ENCODE peak calls at places on chromosomes 5 and 9, in eight cellular contexts. B is colonic mucosa, K is left ventricle myocardium inferior, P is prostate gland, W is cardiac muscle cell, J is neural progenitor cell, S is aorta, Z is OCI-LY7. L is an unnamed sample. For H3K9me3, the result is how much of the 10 kb centered on the place peaks cover.

GRCh38 chr9:137042751-137043727 is 2.9 kb downstream of the NPDC1 start:
- DNase-seq in B (no peak), K (peak), P (no peak), W (no peak), J (no peak), S (no peak), Z (no peak), L (no peak)

GRCh38 chr5:81234801-81235200 is 1.7 kb downstream of the CKMT2 start:
- DNase-seq in B (no peak), K (peak), P (no peak), W (no peak), J (no peak), S (no peak), Z (peak), L (no peak)

GRCh38 chr5:57435701-57436134 is 46.9 kb downstream of the ACTBL2 start:
- DNase-seq in B (peak), K (no peak), P (no peak), W (peak), J (no peak), S (no peak), Z (no peak), L (no peak)

GRCh38 chr9:125829743-125830142 is 82.6 kb downstream of the PBX3 start:
- DNase-seq in B (no peak), K (no peak), P (no peak), W (peak), J (no peak), S (no peak), Z (no peak), L (no peak)

GRCh38 chr9:95764490-95764889 is 111.0 kb upstream of the ERCC6L2 start:
- DNase-seq in B (no peak), K (no peak), P (no peak), W (no peak), J (no peak), S (no peak), Z (no peak), L (no peak)

GRCh38 chr9:17531642-17532254 is 47.1 kb upstream of the SH3GL2 start:
- DNase-seq in B (peak), K (no peak), P (no peak), W (peak), J (peak), S (no peak), Z (peak), L (no peak)

GRCh38 chr9:211036-211435 is 3.6 kb upstream of the DOCK8 start:
- DNase-seq in B (no peak), K (no peak), P (no peak), W (no peak), J (no peak), S (no peak), Z (no peak), L (no peak)

GRCh38 chr9:70324963-70325362 is 66.2 kb downstream of the SMC5 start:
- DNase-seq in B (no peak), K (no peak), P (no peak), W (peak), J (no peak), S (no peak), Z (no peak), L (no peak)

GRCh38 chr9:3992924-3993323 is 306.9 kb downstream of the GLIS3 start:
- DNase-seq in B (no peak), K (no peak), P (no peak), W (peak), J (no peak), S (no peak), Z (no peak), L (no peak)

GRCh38 chr5:597871-598563 is 14.1 kb upstream of the CEP72 start:
- DNase-seq in B (no peak), K (no peak), P (no peak), W (no peak), J (no peak), S (no peak), Z (no peak), L (no peak)

GRCh38 chr9:109817146-109817845 is 37.3 kb downstream of the PALM2AKAP2 start:
- DNase-seq in B (no peak), K (no peak), P (no peak), W (peak), J (no peak), S (no peak), Z (no peak), L (no peak)

GRCh38 chr5:106658150-106658549 is 1012.6 kb downstream of the EFNA5 start:
- DNase-seq in B (no peak), K (no peak), P (no peak), W (no peak), J (no peak), S (no peak), Z (no peak), L (no peak)

DNA sequence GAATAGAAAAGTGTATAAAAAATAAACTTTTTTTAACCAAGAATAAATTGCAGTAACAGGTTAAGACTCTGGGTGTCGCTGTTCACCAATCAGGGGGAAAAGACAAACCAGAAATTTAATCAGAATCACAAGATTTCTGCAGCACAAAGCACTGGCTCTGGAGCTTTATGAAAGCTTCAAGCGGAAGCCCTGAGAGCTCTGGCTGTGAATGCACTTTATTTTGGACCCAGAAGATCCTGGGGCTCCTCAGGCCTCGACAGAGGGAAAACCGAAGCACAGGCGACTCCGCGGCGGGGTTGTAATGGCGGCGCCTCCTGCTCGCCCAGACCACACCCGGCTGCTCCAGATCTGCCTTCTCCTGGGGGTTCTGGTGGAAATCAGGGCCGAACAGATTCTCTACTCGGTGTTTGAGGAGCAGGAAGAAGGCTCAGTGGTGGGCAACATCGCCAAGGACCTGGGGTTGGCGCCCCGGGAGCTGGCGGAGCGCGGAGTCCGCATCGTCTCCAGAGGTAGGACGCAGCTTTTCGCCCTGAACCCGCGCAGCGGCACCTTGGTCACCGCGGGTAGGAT is at the start of gene PCDHGA4:
- DNase-seq in B (no peak), K (no peak), P (no peak), W (peak), J (no peak), S (no peak), Z (peak), L (no peak)
- H3K9me3 ChIP-seq in B (under half), K (half or more), P (under half), W (under half), J (under half), S (under half), Z (under half), L (under half)

DNA sequence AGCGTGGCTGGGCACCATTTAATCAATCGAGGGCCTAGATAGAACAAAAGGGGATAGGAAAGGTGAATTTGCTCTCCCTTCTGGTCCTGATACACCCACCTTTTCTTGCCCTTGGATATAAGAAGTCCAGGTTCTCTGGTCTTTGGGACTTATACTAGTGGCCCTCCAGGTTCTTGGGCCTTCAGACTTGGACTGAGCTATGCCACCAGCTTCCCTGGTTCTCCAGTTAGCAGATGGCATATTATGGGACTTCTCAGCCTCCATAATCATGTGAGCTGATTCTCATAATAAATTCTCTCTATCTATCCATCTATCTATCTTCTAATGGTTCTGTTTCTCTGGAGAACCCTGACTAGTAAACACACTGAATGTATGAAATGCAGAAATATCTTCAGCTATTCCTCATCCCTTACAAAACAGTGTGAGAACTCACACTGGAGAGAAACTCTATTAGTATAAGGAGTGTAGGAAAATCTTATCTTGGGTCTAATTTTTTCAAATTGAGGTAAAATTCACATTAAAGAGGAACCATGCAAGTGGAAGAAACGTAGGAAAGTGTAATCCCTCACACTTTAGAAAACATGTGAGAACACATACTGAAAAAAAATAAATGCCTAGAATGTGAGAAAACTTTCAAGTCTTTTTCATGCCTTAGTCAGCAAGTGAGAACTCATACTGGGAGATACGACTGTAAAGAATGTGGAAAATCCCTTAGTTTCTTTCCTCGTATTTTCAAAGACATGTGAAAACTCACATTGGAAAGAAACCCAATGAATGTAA is 15.5 kb downstream of the PCDHB15 start:
- DNase-seq in B (no peak), K (no peak), P (no peak), W (peak), J (peak), S (no peak), Z (peak), L (no peak)
- H3K9me3 ChIP-seq in B (under half), K (half or more), P (under half), W (under half), J (half or more), S (under half), Z (under half), L (half or more)

GRCh38 chr5:119302916-119303897 is 52.6 kb upstream of the TNFAIP8 start:
- DNase-seq in B (no peak), K (no peak), P (no peak), W (peak), J (no peak), S (no peak), Z (no peak), L (no peak)

GRCh38 chr5:119301210-119301609 is 54.6 kb upstream of the TNFAIP8 start:
- DNase-seq in B (no peak), K (no peak), P (no peak), W (no peak), J (no peak), S (no peak), Z (no peak), L (no peak)

GRCh38 chr5:119301947-119302346 is 53.9 kb upstream of the TNFAIP8 start:
- DNase-seq in B (no peak), K (no peak), P (no peak), W (no peak), J (no peak), S (no peak), Z (no peak), L (no peak)

GRCh38 chr5:119302449-119302848 is 53.4 kb upstream of the TNFAIP8 start:
- DNase-seq in B (no peak), K (no peak), P (no peak), W (no peak), J (no peak), S (no peak), Z (no peak), L (no peak)

DNA sequence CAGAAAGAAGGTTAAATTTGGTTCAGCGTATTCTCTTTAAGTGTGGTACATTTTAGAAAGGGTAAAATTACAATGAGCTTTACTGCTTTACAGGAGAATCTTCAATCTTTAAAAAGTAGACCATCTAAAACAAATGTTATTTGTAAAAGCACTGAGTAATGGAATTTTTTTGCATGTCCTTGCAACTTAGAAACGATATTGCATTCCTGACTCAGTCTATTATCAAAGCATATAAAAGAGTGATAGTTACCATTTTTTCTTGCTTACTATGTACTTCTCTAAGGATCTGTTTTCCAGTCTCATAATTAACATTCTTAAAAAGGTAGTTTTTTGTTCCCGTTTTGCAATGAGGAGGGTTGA is 55.5 kb upstream of the TNFAIP8 start:
- DNase-seq in B (no peak), K (no peak), P (no peak), W (no peak), J (no peak), S (no peak), Z (no peak), L (no peak)
- H3K9me3 ChIP-seq in B (under half), K (under half), P (under half), W (under half), J (under half), S (under half), Z (under half), L (under half)

GRCh38 chr9:94281101-94281500 is 22.0 kb downstream of the ZNF169 start:
- DNase-seq in B (no peak), K (no peak), P (no peak), W (no peak), J (no peak), S (no peak), Z (no peak), L (no peak)

GRCh38 chr9:94280409-94280989 is 21.4 kb downstream of the ZNF169 start:
- DNase-seq in B (no peak), K (no peak), P (no peak), W (no peak), J (no peak), S (no peak), Z (no peak), L (no peak)

DNA sequence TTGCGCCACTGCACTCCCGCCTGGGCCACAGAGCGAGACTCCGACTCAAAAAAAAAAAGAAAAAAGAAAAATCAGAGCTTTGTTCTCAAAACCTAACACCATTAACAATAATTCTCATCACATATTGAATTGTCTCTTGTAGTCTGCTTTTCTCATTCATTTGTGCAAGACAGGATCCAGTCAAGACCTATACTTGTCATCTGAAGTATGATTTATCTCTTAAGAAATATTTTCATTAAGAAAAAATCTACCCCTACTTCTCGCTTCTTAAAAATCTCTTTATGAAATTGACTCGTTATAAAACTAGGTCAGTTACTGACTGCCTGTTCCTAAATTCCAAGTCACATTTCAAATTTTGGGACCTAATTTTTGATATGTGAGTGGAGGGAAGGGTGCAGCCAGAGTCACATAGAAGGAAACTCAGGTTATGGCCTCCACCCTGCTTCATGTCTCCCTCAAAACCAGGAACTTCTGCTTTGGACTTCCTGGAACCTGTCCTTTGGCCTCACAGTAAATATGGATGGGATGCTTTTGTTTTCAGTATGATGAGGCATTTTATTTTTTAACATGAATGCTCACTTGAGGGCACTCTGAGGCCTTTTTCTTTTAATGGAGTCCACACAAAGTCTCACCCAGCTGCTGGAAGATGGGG is 18.9 kb downstream of the ZNF169 start:
- DNase-seq in B (peak), K (no peak), P (no peak), W (no peak), J (no peak), S (no peak), Z (no peak), L (no peak)
- H3K9me3 ChIP-seq in B (under half), K (under half), P (under half), W (under half), J (under half), S (under half), Z (under half), L (under half)

GRCh38 chr5:141420855-141421488 is at the start of gene PCDHGA11:
- DNase-seq in B (peak), K (no peak), P (no peak), W (peak), J (peak), S (no peak), Z (peak), L (no peak)
- H3K9me3 ChIP-seq in B (under half), K (half or more), P (under half), W (under half), J (half or more), S (under half), Z (under half), L (half or more)

DNA sequence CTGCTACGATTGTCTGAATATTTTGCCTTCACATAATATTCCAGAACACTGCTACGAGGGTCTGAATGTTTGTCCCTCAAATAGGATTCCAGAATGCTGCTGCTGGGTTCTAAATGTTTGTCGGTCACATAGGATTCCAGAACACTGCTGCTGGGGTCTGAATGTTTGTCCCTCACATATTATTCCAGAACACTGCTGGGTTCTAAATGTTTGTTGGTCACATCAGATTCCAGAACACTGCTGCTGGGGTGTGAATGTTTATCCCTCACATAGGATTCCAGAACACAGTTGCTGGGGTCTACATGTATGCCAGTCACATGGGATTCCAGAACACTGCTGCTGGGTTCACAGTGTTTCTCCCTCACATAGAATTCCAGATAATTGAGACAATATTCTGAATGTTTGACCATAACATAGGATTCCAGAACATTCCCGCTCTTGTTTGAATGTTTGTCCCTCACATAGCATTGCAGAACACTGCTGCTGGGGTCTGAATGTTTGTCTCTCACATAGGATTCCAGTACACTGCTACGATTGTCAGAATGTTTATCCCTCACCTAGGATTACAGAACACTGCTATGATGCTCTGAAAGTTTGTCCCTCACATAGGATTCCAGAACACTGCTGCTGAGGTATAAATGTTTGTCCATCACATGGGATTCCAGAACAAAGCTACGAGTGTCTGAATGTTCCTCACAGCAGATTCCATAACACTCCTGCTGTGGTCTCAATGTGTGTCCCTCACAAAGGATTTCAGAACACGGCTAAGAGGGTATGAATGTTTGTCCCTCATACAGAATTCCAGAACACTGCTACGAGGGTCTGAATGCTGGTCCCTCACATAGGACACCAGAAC is 201.8 kb downstream of the FOXD4L6 start:
- DNase-seq in B (no peak), K (no peak), P (no peak), W (no peak), J (no peak), S (no peak), Z (no peak), L (no peak)
- H3K9me3 ChIP-seq in B (under half), K (half or more), P (under half), W (under half), J (under half), S (under half), Z (under half), L (under half)

GRCh38 chr5:179208706-179209358 is 136.4 kb downstream of the ADAMTS2 start:
- DNase-seq in B (no peak), K (no peak), P (no peak), W (no peak), J (no peak), S (no peak), Z (no peak), L (no peak)
- H3K9me3 ChIP-seq in B (under half), K (under half), P (under half), W (under half), J (under half), S (under half), Z (under half), L (under half)

L was measured in RWPE2.